ENCODE peak calls at places on chromosomes 5 and 9, in seven cellular contexts. T is OCI-LY7; G is uterus; F is CD8-positive, alpha-beta memory T cell; Y is fibroblast of lung; S is IMR-90; C is cardiac muscle cell. B is an unnamed sample. For H3K9me3, the result is how much of the 10 kb centered on the place peaks cover.

GRCh38 chr5:98556707-98557106 is 216.8 kb upstream of the RGMB start:
- DNase-seq in T (no peak), G (no peak), F (no peak), Y (no peak), S (peak), C (no peak), B (no peak)

GRCh38 chr5:55070969-55071368 is 31.5 kb upstream of the GZMA start:
- DNase-seq in T (no peak), G (no peak), F (no peak), Y (no peak), S (no peak), C (no peak), B (no peak)

GRCh38 chr5:108461628-108462367 is 79.9 kb upstream of the FBXL17 start:
- DNase-seq in T (no peak), G (no peak), F (no peak), Y (peak), S (peak), C (peak), B (no peak)

GRCh38 chr5:171317225-171317624 is 8.2 kb downstream of the TLX3 start:
- DNase-seq in T (no peak), G (no peak), F (no peak), Y (no peak), S (no peak), C (no peak), B (no peak)

GRCh38 chr9:129506892-129507291 is 114.0 kb downstream of the C9orf50 start:
- DNase-seq in T (no peak), G (no peak), F (no peak), Y (peak), S (peak), C (peak), B (no peak)

GRCh38 chr5:117060099-117060498 is 485.5 kb upstream of the SEMA6A start:
- DNase-seq in T (no peak), G (no peak), F (no peak), Y (no peak), S (no peak), C (no peak), B (no peak)

GRCh38 chr5:174459832-174460448 is 264.4 kb upstream of the MSX2 start:
- DNase-seq in T (no peak), G (no peak), F (no peak), Y (no peak), S (no peak), C (no peak), B (no peak)

GRCh38 chr9:88835038-88835466 is 156.2 kb upstream of the S1PR3 start:
- DNase-seq in T (peak), G (no peak), F (peak), Y (peak), S (peak), C (peak), B (no peak)

GRCh38 chr5:57887851-57888621 is 405.4 kb upstream of the ACTBL2 start:
- DNase-seq in T (peak), G (peak), F (no peak), Y (peak), S (peak), C (peak), B (peak)

GRCh38 chr5:58940446-58940845 is 357.6 kb downstream of the RAB3C start:
- DNase-seq in T (no peak), G (no peak), F (no peak), Y (peak), S (peak), C (peak), B (no peak)

GRCh38 chr5:131671994-131672655 is 37.1 kb upstream of the RAPGEF6 start:
- DNase-seq in T (no peak), G (peak), F (no peak), Y (peak), S (peak), C (peak), B (no peak)

GRCh38 chr5:93598997-93599371 is 16.0 kb downstream of the NR2F1 start:
- DNase-seq in T (no peak), G (no peak), F (no peak), Y (no peak), S (no peak), C (no peak), B (no peak)

GRCh38 chr5:93598141-93598996 is 15.3 kb downstream of the NR2F1 start:
- DNase-seq in T (no peak), G (no peak), F (no peak), Y (peak), S (peak), C (no peak), B (no peak)

GRCh38 chr5:93601053-93601429 is 18.0 kb downstream of the NR2F1 start:
- DNase-seq in T (no peak), G (no peak), F (no peak), Y (no peak), S (no peak), C (no peak), B (no peak)

GRCh38 chr5:93600409-93601052 is 17.5 kb downstream of the NR2F1 start:
- DNase-seq in T (no peak), G (no peak), F (no peak), Y (peak), S (peak), C (no peak), B (no peak)

DNA sequence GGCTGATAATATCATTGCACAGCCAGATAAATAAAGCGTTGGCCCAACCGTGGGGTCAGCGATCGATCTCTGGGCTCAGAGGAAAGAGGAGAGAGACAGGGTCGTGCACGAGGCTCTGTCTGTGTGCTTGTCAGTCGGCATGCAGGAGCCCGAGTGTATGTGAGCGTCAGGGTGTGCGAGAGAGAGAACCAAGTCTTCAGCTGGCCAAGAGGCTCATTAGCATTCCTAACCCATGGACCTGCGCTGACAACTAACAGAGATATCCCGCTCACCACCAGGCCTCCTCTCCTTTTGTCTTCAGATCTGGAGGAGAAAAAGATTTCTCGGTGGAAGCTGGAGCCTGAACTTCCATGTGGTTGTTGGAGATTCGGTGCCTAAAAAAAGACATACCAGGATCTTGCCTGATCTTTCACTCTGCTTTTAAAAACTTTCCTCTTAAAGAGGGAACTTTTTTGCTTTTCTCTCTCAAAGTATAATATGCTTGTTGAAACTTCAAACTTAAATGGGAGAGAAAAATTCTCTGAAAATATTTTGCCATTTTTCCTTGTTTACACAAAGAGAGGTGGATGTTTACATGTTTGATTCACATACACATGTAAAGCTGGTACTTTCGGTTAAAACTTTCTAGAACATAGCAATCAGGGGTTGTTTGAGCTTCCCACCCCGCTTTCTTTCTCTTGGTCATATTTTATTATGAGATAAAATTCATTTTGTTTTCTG is 16.6 kb downstream of the NR2F1 start:
- DNase-seq in T (no peak), G (no peak), F (no peak), Y (peak), S (peak), C (no peak), B (no peak)
- H3K4me3 ChIP-seq in T (no peak), G (no peak), F (no peak), Y (peak), S (peak), C (no peak), B (no peak)

DNA sequence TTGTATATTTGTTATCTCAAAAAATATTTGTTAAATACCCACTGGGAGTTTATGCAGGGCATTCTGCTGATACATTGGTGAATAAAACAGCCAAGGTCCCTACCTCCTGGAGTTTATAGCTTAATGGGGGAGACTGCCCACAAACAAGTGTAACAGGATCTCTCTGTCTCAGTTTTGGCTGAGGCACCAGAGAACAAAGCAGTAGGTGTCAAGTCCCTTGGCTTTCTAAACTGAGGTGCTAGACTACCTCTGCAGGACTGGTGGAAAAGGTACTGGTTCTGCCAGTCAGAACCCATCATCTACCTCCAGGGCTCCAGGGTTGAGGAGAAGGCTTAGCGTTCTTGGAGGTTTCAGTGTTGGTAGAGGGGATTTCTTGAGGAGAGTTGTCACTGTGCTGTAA is 188.4 kb upstream of the ELL2 start:
- DNase-seq in T (no peak), G (no peak), F (no peak), Y (no peak), S (no peak), C (no peak), B (no peak)
- H3K9me3 ChIP-seq in T (under half), G (under half), F (under half), Y (under half), S (under half), C (under half), B (under half)

DNA sequence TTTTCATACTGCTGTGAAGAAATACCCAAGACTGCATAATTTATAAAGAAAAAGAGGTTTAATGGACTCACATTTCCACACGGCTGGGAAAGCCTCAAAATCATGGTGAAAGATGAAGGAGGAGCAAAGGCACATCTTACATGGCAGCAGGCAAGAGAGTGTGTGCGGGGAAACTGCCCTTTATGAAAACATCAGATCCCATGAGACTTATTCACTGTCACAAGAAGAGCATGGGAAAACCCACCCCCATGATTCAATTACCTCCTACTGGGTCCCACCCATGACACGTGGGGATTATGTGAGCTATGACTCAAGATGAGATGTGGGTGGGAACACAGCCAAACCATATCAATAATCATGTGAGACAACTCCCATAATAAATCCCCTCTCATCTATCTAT is 8.7 kb downstream of the TTC39B start:
- DNase-seq in T (no peak), G (no peak), F (no peak), Y (no peak), S (no peak), C (no peak), B (no peak)
- H3K4me3 ChIP-seq in T (no peak), G (no peak), F (peak), Y (no peak), S (no peak), C (no peak), B (no peak)

DNA sequence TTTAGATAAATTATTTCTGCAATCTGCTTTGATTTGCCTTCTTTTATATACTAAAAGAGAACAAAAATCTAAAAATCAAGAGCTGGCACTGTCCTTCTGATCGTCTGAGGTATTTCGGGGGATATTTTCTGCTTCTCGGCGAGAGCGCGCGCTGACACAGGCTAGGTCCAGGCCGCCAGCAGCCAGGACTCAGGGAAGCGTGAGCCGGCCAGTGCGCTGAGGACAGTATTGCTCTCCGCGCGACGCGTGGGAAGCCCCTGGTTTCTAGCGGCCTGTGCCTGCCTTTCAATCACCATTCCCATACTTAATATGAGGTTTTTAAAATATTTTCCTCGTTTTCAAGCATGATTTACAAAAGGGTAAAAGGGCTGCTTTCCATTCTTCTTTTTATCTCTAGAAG is 307.3 kb upstream of the IRX1 start:
- DNase-seq in T (no peak), G (no peak), F (no peak), Y (no peak), S (no peak), C (no peak), B (no peak)
- H3K9me3 ChIP-seq in T (under half), G (under half), F (under half), Y (under half), S (under half), C (under half), B (under half)

GRCh38 chr5:139569276-139569955 is 8.3 kb downstream of the UBE2D2 start:
- DNase-seq in T (no peak), G (no peak), F (no peak), Y (no peak), S (peak), C (no peak), B (no peak)

GRCh38 chr5:139562847-139563246 is 1.7 kb downstream of the UBE2D2 start:
- DNase-seq in T (no peak), G (no peak), F (no peak), Y (no peak), S (no peak), C (no peak), B (no peak)

GRCh38 chr5:139561655-139562451 is 714 bp downstream of the UBE2D2 start:
- DNase-seq in T (peak), G (peak), F (no peak), Y (peak), S (peak), C (peak), B (peak)

GRCh38 chr5:139566611-139567010 is 5.5 kb downstream of the UBE2D2 start:
- DNase-seq in T (no peak), G (no peak), F (no peak), Y (no peak), S (no peak), C (peak), B (no peak)

DNA sequence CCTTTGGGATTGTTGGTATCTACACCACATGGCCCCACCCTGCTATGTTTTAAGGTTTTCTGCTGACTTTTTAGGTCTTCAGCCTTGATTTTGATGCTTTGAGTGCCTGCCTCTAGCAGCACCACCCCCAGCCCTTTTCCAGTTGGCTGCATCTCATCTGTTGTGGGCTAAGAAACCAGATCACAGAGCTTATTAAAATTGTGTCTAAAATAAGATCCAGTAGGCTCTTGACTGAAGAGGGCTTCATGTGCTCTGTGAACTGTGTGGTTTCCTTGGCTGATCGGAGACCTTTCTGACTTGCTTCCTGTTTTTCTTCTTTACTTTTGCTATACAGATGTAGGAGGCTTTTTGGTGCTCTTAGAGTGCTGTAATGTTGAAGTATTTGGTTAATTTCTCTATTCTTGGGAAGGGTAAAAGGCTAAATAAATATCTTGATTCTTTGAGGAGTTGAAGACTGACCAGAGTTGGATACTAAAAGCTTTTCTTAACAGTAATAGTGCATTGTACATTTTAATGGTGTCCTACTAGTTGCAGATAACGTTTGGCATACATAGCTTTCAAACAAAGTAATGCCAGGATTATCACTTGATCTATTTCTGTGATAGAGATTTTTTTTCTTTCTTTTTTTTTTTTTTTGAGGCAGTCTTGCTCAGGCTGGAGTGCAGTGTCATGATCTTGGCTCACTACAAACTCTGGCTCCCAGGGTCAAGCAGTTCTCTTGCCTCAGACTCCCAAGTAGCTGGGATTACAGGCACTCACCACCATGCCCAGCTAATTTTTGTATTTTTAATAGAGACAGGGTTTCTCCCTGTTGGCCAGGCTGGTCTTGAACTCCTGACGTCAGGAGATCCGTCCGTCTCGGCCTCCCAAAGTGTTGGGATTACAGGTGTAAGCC is 4.5 kb downstream of the UBE2D2 start:
- DNase-seq in T (peak), G (no peak), F (peak), Y (no peak), S (peak), C (peak), B (no peak)
- H3K4me3 ChIP-seq in T (peak), G (no peak), F (peak), Y (peak), S (no peak), C (peak), B (no peak)

DNA sequence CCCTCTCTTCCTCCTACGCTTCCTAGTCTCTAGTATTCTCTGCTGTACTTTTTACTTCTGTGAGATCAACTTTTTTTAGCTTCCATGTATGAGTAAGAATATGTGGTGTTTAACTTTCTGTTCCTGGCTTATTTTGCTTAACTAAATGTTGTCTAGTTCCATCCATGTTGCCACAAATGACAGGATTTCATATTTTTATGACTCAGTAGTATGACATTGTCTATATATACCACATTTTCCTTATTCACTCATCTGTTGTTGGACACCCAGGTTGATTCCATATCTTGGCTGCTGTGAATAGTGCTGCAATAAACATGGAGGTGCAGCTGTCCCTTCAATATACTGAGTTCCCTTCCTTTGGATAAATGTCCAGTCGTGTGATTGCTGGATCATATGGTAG is 34.8 kb downstream of the FGD3 start:
- DNase-seq in T (no peak), G (no peak), F (no peak), Y (no peak), S (no peak), C (no peak), B (no peak)
- H3K9me3 ChIP-seq in T (under half), G (under half), F (under half), Y (under half), S (under half), C (under half), B (under half)

GRCh38 chr5:134550271-134551214 is 25.1 kb downstream of the JADE2 start:
- DNase-seq in T (no peak), G (no peak), F (peak), Y (no peak), S (peak), C (no peak), B (no peak)

GRCh38 chr5:134547999-134548626 is 22.6 kb downstream of the JADE2 start:
- DNase-seq in T (peak), G (no peak), F (no peak), Y (no peak), S (no peak), C (no peak), B (no peak)

GRCh38 chr5:134549714-134550113 is 24.2 kb downstream of the JADE2 start:
- DNase-seq in T (no peak), G (no peak), F (no peak), Y (peak), S (peak), C (peak), B (no peak)

GRCh38 chr5:134545070-134545868 is 19.8 kb downstream of the JADE2 start:
- DNase-seq in T (peak), G (peak), F (peak), Y (peak), S (no peak), C (peak), B (no peak)

GRCh38 chr5:134547579-134547978 is 22.1 kb downstream of the JADE2 start:
- DNase-seq in T (no peak), G (peak), F (no peak), Y (peak), S (peak), C (peak), B (no peak)
- H3K4me3 ChIP-seq in T (no peak), G (no peak), F (no peak), Y (no peak), S (no peak), C (no peak), B (no peak)

DNA sequence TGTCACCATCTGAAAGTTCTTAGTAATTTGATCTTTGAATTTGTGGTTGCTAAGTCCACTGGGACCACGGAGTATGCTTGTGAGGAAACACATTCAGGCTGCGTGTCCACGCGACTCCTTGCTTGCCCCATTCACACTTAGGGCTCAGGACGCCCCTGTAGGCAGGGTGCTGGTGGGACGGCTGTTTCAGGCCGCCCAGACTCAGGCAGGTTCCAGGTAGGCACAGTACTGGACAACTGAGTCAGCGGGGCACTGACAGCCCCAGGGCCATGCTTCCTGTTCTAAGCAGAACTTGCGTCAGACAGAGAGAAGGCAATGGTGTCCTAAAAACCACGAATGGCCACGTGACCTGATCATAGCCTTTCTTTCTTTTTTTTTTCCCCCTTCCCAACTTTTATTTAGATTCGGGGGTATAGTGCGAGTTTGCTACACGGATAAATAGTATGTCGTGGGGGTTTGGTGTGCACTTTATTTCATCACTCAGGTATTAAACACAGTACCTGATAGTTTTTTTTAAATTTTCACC is 7.7 kb upstream of the RASGEF1C start:
- DNase-seq in T (no peak), G (no peak), F (no peak), Y (no peak), S (no peak), C (no peak), B (no peak)
- H3K9me3 ChIP-seq in T (under half), G (under half), F (under half), Y (under half), S (under half), C (under half), B (under half)

GRCh38 chr9:72984990-72985389 is 32.1 kb upstream of the ALDH1A1 start:
- DNase-seq in T (no peak), G (no peak), F (no peak), Y (no peak), S (no peak), C (no peak), B (no peak)

GRCh38 chr9:72983512-72984021 is 30.7 kb upstream of the ALDH1A1 start:
- DNase-seq in T (no peak), G (no peak), F (no peak), Y (peak), S (no peak), C (peak), B (peak)

GRCh38 chr9:72986522-72987116 is 33.8 kb upstream of the ALDH1A1 start:
- DNase-seq in T (no peak), G (peak), F (no peak), Y (no peak), S (no peak), C (no peak), B (no peak)

GRCh38 chr9:72984150-72984947 is 31.5 kb upstream of the ALDH1A1 start:
- DNase-seq in T (no peak), G (no peak), F (no peak), Y (no peak), S (no peak), C (no peak), B (no peak)

GRCh38 chr9:72985746-72986145 is 32.9 kb upstream of the ALDH1A1 start:
- DNase-seq in T (no peak), G (no peak), F (no peak), Y (no peak), S (no peak), C (no peak), B (no peak)
- H3K4me3 ChIP-seq in T (no peak), G (no peak), F (no peak), Y (no peak), S (no peak), C (no peak), B (no peak)